ENCODE peak calls at places on chromosomes 11 and 22, in eight cellular contexts. O is ureter, W is gastrocnemius medialis, A is NT2/D1, Y is AG04450, C is posterior vena cava, S is right cardiac atrium, Q is EL. K is an unnamed sample.

GRCh38 chr22:20721409-20722218 is 52.3 kb upstream of the SERPIND1 start:
- DNase-seq in C (no peak), S (no peak), Q (no peak), A (no peak), O (no peak), W (no peak), Y (no peak), K (no peak)

GRCh38 chr11:69384548-69385465 is 90.9 kb downstream of the MYEOV start:
- DNase-seq in Q (no peak), W (no peak), A (no peak), O (peak), Y (no peak), C (peak), S (no peak), K (no peak)

GRCh38 chr22:18057568-18058209 is 20.1 kb upstream of the PEX26 start:
- DNase-seq in S (peak), Q (peak), A (no peak), W (peak), C (peak), O (peak), Y (peak), K (no peak)

GRCh38 chr11:1939006-1939626 is 8.0 kb upstream of the MRPL23 start:
- DNase-seq in W (peak), C (peak), S (peak), Y (no peak), Q (no peak), A (no peak), O (peak), K (no peak)

GRCh38 chr22:40703731-40704130 is 24.4 kb downstream of the MCHR1 start:
- DNase-seq in A (no peak), Q (no peak), S (no peak), O (no peak), C (no peak), Y (no peak), W (no peak), K (no peak)

GRCh38 chr11:34174411-34175041 is 69.1 kb downstream of the NAT10 start:
- DNase-seq in S (peak), A (peak), O (peak), Y (no peak), Q (peak), C (peak), W (peak), K (peak)

GRCh38 chr11:46630237-46630636 is 12.9 kb downstream of the ATG13 start:
- DNase-seq in O (no peak), Y (no peak), W (no peak), Q (no peak), A (no peak), C (no peak), S (no peak), K (no peak)

GRCh38 chr11:132245558-132246385 is 875.4 kb downstream of the NTM start:
- DNase-seq in W (no peak), Y (no peak), A (no peak), O (no peak), S (no peak), C (no peak), Q (no peak), K (no peak)

GRCh38 chr11:107430525-107430924 is 27.1 kb downstream of the CWF19L2 start:
- DNase-seq in S (no peak), Q (no peak), W (no peak), A (no peak), C (no peak), Y (no peak), O (no peak), K (no peak)

GRCh38 chr11:11757871-11758270 is 83.9 kb upstream of the USP47 start:
- DNase-seq in Y (no peak), C (no peak), A (no peak), S (no peak), W (no peak), O (no peak), Q (no peak), K (no peak)

GRCh38 chr11:61429346-61429690 is 457 bp downstream of the CPSF7 start:
- DNase-seq in Y (no peak), C (peak), W (no peak), O (no peak), A (peak), S (peak), Q (peak), K (peak)

GRCh38 chr11:131764126-131764525 is 393.7 kb downstream of the NTM start:
- DNase-seq in W (no peak), O (no peak), Y (no peak), S (no peak), A (no peak), C (no peak), Q (no peak), K (no peak)

GRCh38 chr11:125990244-125990643 is 44.4 kb downstream of the VSIG10L2 start:
- DNase-seq in S (no peak), A (no peak), W (no peak), C (no peak), Q (peak), Y (no peak), O (no peak), K (peak)

GRCh38 chr11:69718147-69718546 is 14.3 kb upstream of the FGF19 start:
- DNase-seq in W (no peak), S (no peak), O (no peak), Q (peak), A (peak), Y (no peak), C (no peak), K (no peak)

GRCh38 chr11:35347173-35347878 is 72.0 kb downstream of the SLC1A2 start:
- DNase-seq in O (no peak), S (no peak), A (no peak), Y (no peak), Q (no peak), C (no peak), W (no peak), K (no peak)

K was measured in dorsolateral prefrontal cortex.